ENCODE peak calls at places on chromosome 11, in nine cellular contexts. X is Ammon's horn, D is HTR-8/SVneo, P is COR-L47, M is germinal center, Y is AG04450, E is Peyer's patch, W is ELF-1, A is astrocyte of the cerebellum. K is an unnamed sample.

GRCh38 chr11:57116654-57117053 is 65.1 kb upstream of the LRRC55 start:
- DNase-seq in W (peak; percentile 60), D (peak; percentile 7), Y (peak; percentile 18), M (no peak), A (peak; percentile 16), E (no peak), P (no peak), X (peak; percentile 40), K (peak; percentile 11)

GRCh38 chr11:68828155-68828931 is 13.4 kb downstream of the CPT1A start:
- DNase-seq in A (no peak), Y (no peak), E (no peak), W (no peak), M (no peak), X (peak; percentile 46), D (no peak), P (no peak), K (no peak)

GRCh38 chr11:2991477-2992233 is 474 bp downstream of the NAP1L4 start:
- DNase-seq in Y (no peak), M (no peak), A (no peak), E (peak; percentile 32), W (peak; percentile 70), P (peak; percentile 68), D (no peak), X (peak; percentile 36), K (no peak)

GRCh38 chr11:69126286-69126685 is 29.4 kb upstream of the SMIM38 start:
- DNase-seq in M (no peak), X (no peak), Y (no peak), W (no peak), D (no peak), E (no peak), P (no peak), A (no peak), K (no peak)

GRCh38 chr11:64436025-64436424 is 77.1 kb downstream of the RPS6KA4 start:
- DNase-seq in D (no peak), X (peak; percentile 35), M (no peak), E (no peak), A (no peak), W (no peak), P (peak; percentile 68), Y (no peak), K (peak; percentile 32)

GRCh38 chr11:58530236-58530635 is 22.3 kb upstream of the OR5B21 start:
- DNase-seq in Y (no peak), A (no peak), D (no peak), E (peak; percentile 47), M (no peak), P (no peak), X (no peak), W (no peak), K (no peak)

GRCh38 chr11:69705901-69706787 is 2.3 kb upstream of the FGF19 start:
- DNase-seq in M (no peak), W (no peak), P (no peak), X (no peak), D (no peak), E (no peak), Y (no peak), A (no peak), K (no peak)

GRCh38 chr11:79438631-79439429 is 2.0 kb downstream of the TENM4 start:
- DNase-seq in A (no peak), P (peak; percentile 13), X (peak; percentile 45), Y (no peak), D (no peak), E (peak; percentile 17), W (peak; percentile 53), M (peak; percentile 30), K (peak; percentile 61)

GRCh38 chr11:114044042-114044871 is 15.3 kb upstream of the ZBTB16 start:
- DNase-seq in D (no peak), E (no peak), Y (no peak), A (no peak), W (peak; percentile 23), M (no peak), P (no peak), X (no peak), K (no peak)

GRCh38 chr11:72705442-72706365 is 31.5 kb upstream of the PDE2A start:
- DNase-seq in X (no peak), E (no peak), A (no peak), W (no peak), P (no peak), Y (no peak), D (no peak), M (no peak), K (no peak)

GRCh38 chr11:107999759-108000455 is 8.8 kb upstream of the CUL5 start:
- DNase-seq in M (peak; percentile 74), E (no peak), A (peak; percentile 29), X (no peak), W (peak; percentile 81), D (peak; percentile 88), P (peak; percentile 57), Y (no peak), K (peak; percentile 15)

GRCh38 chr11:32225491-32226285 is 134.8 kb downstream of the RCN1 start:
- DNase-seq in E (no peak), Y (no peak), X (no peak), P (peak; percentile 58), W (no peak), A (no peak), M (no peak), D (no peak), K (no peak)

GRCh38 chr11:82732734-82733443 is 775 bp downstream of the FAM181B start:
- DNase-seq in X (no peak), Y (no peak), A (no peak), P (peak; percentile 54), D (no peak), W (no peak), M (peak; percentile 14), E (no peak), K (peak; percentile 16)

GRCh38 chr11:119361056-119361787 is 14.7 kb upstream of the MFRP start:
- DNase-seq in W (peak; percentile 90), X (no peak), D (peak; percentile 87), A (no peak), Y (peak; percentile 55), M (no peak), E (no peak), P (peak; percentile 36), K (no peak)

GRCh38 chr11:122393209-122393850 is 262.2 kb upstream of the UBASH3B start:
- DNase-seq in M (no peak), D (no peak), A (no peak), X (no peak), W (no peak), P (no peak), Y (no peak), E (no peak), K (no peak)

GRCh38 chr11:5242933-5243844 is 6.5 kb downstream of the HBG1 start:
- DNase-seq in W (no peak), M (no peak), E (no peak), P (no peak), D (no peak), Y (no peak), X (no peak), A (no peak), K (no peak)

GRCh38 chr11:117096140-117096972 is 1.9 kb downstream of the SIK3 start:
- DNase-seq in Y (no peak), E (peak; percentile 69), W (peak; percentile 94), P (no peak), X (peak; percentile 88), A (no peak), D (peak; percentile 44), M (peak; percentile 57), K (no peak)

GRCh38 chr11:64271339-64272132 is 12.9 kb downstream of the BAD start:
- DNase-seq in Y (peak; percentile 86), A (peak; percentile 84), W (peak; percentile 93), D (peak; percentile 74), M (peak; percentile 53), P (peak; percentile 90), X (peak; percentile 96), E (peak; percentile 90), K (peak; percentile 79)

GRCh38 chr11:114250993-114251796 is 45.0 kb upstream of the NNMT start:
- DNase-seq in A (no peak), X (no peak), W (peak; percentile 28), P (no peak), M (no peak), D (no peak), E (no peak), Y (no peak), K (no peak)

GRCh38 chr11:93908689-93909088 is 58.3 kb upstream of the VSTM5 start:
- DNase-seq in D (peak; percentile 61), M (no peak), A (peak; percentile 78), E (no peak), P (no peak), Y (peak; percentile 78), X (no peak), W (no peak), K (no peak)

GRCh38 chr11:17473071-17473744 is 3.4 kb downstream of the ABCC8 start:
- DNase-seq in A (no peak), E (no peak), X (peak; percentile 37), Y (no peak), W (peak; percentile 81), P (peak; percentile 48), M (no peak), D (peak; percentile 62), K (peak; percentile 28)

K was measured in NCI-H345.